ENCODE peak calls at places on chromosomes 4 and X, in six cellular contexts. J is sciatic nerve, U is AG20443, R is A549, P is ecto neural progenitor cell, M is NCI-H1694. O is an unnamed sample.

GRCh38 chrX:86806786-86807185 is 658.5 kb downstream of the DACH2 start:
- DNase-seq in J (no peak), U (no peak), R (no peak), P (no peak), M (no peak), O (no peak)

GRCh38 chr4:170420255-170420693 is 330.5 kb upstream of the AADAT start:
- DNase-seq in J (no peak), U (no peak), R (no peak), P (no peak), M (no peak), O (no peak)

GRCh38 chr4:126799971-126800722 is 832.6 kb upstream of the INTU start:
- DNase-seq in J (no peak), U (no peak), R (no peak), P (no peak), M (no peak), O (no peak)

GRCh38 chr4:38461342-38461741 is 202.7 kb upstream of the KLF3 start:
- DNase-seq in J (no peak), U (no peak), R (no peak), P (no peak), M (no peak), O (no peak)

GRCh38 chrX:69379412-69379811 is 124.7 kb upstream of the NALF2 start:
- DNase-seq in J (no peak), U (no peak), R (no peak), P (no peak), M (no peak), O (no peak)

GRCh38 chr4:8472689-8473197 is 32.2 kb downstream of the TRMT44 start:
- DNase-seq in J (no peak), U (peak; percentile 87), R (no peak), P (no peak), M (no peak), O (no peak)

GRCh38 chrX:22950278-22951266 is 49.2 kb upstream of the DDX53 start:
- DNase-seq in J (no peak), U (peak; percentile 51), R (no peak), P (no peak), M (no peak), O (peak; percentile 0)

GRCh38 chr4:24690436-24690835 is 104.9 kb upstream of the SOD3 start:
- DNase-seq in J (no peak), U (peak; percentile 53), R (no peak), P (no peak), M (no peak), O (no peak)

GRCh38 chrX:66872771-66873170 is 233.9 kb upstream of the EDA2R start:
- DNase-seq in J (no peak), U (no peak), R (no peak), P (no peak), M (no peak), O (no peak)

GRCh38 chrX:56726609-56727008 is 2.4 kb upstream of the NBDY start:
- DNase-seq in J (no peak), U (peak; percentile 17), R (peak; percentile 24), P (no peak), M (peak; percentile 50), O (peak; percentile 56)

GRCh38 chrX:133414399-133415275 is 652 bp downstream of the GPC4 start:
- DNase-seq in J (peak; percentile 63), U (peak; percentile 23), R (no peak), P (peak; percentile 55), M (no peak), O (no peak)

GRCh38 chr4:186134254-186134653 is 29.8 kb downstream of the FAM149A start:
- DNase-seq in J (no peak), U (no peak), R (no peak), P (no peak), M (no peak), O (no peak)

GRCh38 chrX:101745046-101745445 is 85.4 kb upstream of the ARMCX2 start:
- DNase-seq in J (no peak), U (no peak), R (no peak), P (no peak), M (no peak), O (no peak)

GRCh38 chr4:118141240-118141639 is 107.0 kb downstream of the NDST3 start:
- DNase-seq in J (no peak), U (no peak), R (no peak), P (no peak), M (no peak), O (no peak)

GRCh38 chr4:39706334-39706733 is 8.4 kb downstream of the UBE2K start:
- DNase-seq in J (no peak), U (peak; percentile 44), R (no peak), P (no peak), M (no peak), O (no peak)

O was measured in B cell.